ENCODE peak calls at places on chromosomes 1 and 21, in five cellular contexts. One of them, this sample, is unnamed.

GRCh38 chr1:180912211-180912800 is 391 bp upstream of the KIAA1614 start:
- DNase-seq in transverse colon: no peak
- DNase-seq in IMR-90: peak; percentile 34
- DNase-seq in A549: no peak
- DNase-seq in GM12878: no peak
- DNase-seq in this sample: no peak

GRCh38 chr1:12464627-12465056 is 153.4 kb downstream of the DHRS3 start:
- DNase-seq in A549: no peak
- DNase-seq in GM12878: no peak
- DNase-seq in IMR-90: peak; percentile 97
- DNase-seq in transverse colon: no peak
- DNase-seq in this sample: no peak

GRCh38 chr1:174682419-174683008 is 234.8 kb downstream of the GPR52 start:
- DNase-seq in IMR-90: peak; percentile 93
- DNase-seq in transverse colon: no peak
- DNase-seq in A549: no peak
- DNase-seq in GM12878: no peak
- DNase-seq in this sample: no peak

GRCh38 chr1:239976130-239976968 is 115.3 kb upstream of the FMN2 start:
- DNase-seq in GM12878: no peak
- DNase-seq in IMR-90: peak; percentile 59
- DNase-seq in A549: peak; percentile 68
- DNase-seq in transverse colon: peak; percentile 44
- DNase-seq in this sample: no peak

GRCh38 chr1:42777860-42778259 is 6.9 kb upstream of the TMEM269 start:
- DNase-seq in IMR-90: peak; percentile 46
- DNase-seq in A549: peak; percentile 43
- DNase-seq in transverse colon: no peak
- DNase-seq in GM12878: no peak
- DNase-seq in this sample: no peak

GRCh38 chr21:41761211-41762181 is 5.4 kb downstream of the RIPK4 start:
- DNase-seq in A549: peak; percentile 51
- DNase-seq in transverse colon: no peak
- DNase-seq in IMR-90: no peak
- DNase-seq in GM12878: no peak
- DNase-seq in this sample: no peak

GRCh38 chr1:174797398-174797797 is 202.3 kb upstream of the CACYBP start:
- DNase-seq in transverse colon: no peak
- DNase-seq in GM12878: no peak
- DNase-seq in A549: no peak
- DNase-seq in IMR-90: no peak
- DNase-seq in this sample: no peak

GRCh38 chr1:6471086-6471841 is 5.3 kb upstream of the TNFRSF25 start:
- DNase-seq in GM12878: no peak
- DNase-seq in transverse colon: peak; percentile 90
- DNase-seq in A549: no peak
- DNase-seq in IMR-90: no peak
- DNase-seq in this sample: no peak

GRCh38 chr1:23745515-23745914 is 2.2 kb downstream of the ELOA start:
- DNase-seq in IMR-90: peak; percentile 62
- DNase-seq in GM12878: no peak
- DNase-seq in transverse colon: no peak
- DNase-seq in A549: peak; percentile 63
- DNase-seq in this sample: no peak

GRCh38 chr1:85135456-85135798 is 65.4 kb downstream of the SYDE2 start:
- DNase-seq in A549: no peak
- DNase-seq in IMR-90: no peak
- DNase-seq in GM12878: no peak
- DNase-seq in transverse colon: no peak
- DNase-seq in this sample: no peak

GRCh38 chr1:221190249-221190648 is 311.0 kb downstream of the HLX start:
- DNase-seq in IMR-90: no peak
- DNase-seq in GM12878: no peak
- DNase-seq in transverse colon: no peak
- DNase-seq in A549: no peak
- DNase-seq in this sample: no peak

GRCh38 chr1:75430526-75430925 is 180.4 kb downstream of the SLC44A5 start:
- DNase-seq in transverse colon: no peak
- DNase-seq in IMR-90: no peak
- DNase-seq in A549: no peak
- DNase-seq in GM12878: no peak
- DNase-seq in this sample: no peak

GRCh38 chr21:27813750-27814149 is 846.9 kb upstream of the ADAMTS5 start:
- DNase-seq in transverse colon: peak; percentile 12
- DNase-seq in IMR-90: no peak
- DNase-seq in A549: no peak
- DNase-seq in GM12878: no peak
- DNase-seq in this sample: no peak

GRCh38 chr21:34890724-34891609 is 158.1 kb downstream of the RUNX1 start:
- DNase-seq in IMR-90: peak; percentile 48
- DNase-seq in GM12878: no peak
- DNase-seq in transverse colon: peak; percentile 30
- DNase-seq in A549: no peak
- DNase-seq in this sample: peak; percentile 87

GRCh38 chr21:29077651-29078090 is 4.2 kb upstream of the CCT8 start:
- DNase-seq in GM12878: peak; percentile 45
- DNase-seq in transverse colon: no peak
- DNase-seq in A549: peak; percentile 65
- DNase-seq in IMR-90: peak; percentile 48
- DNase-seq in this sample: no peak

GRCh38 chr1:35488346-35488745 is 68.9 kb downstream of the KIAA0319L start:
- DNase-seq in transverse colon: no peak
- DNase-seq in GM12878: no peak
- DNase-seq in IMR-90: peak; percentile 3
- DNase-seq in A549: no peak
- DNase-seq in this sample: no peak

GRCh38 chr1:40773748-40774265 is 9.8 kb upstream of the KCNQ4 start:
- DNase-seq in IMR-90: no peak
- DNase-seq in GM12878: no peak
- DNase-seq in A549: no peak
- DNase-seq in transverse colon: no peak
- DNase-seq in this sample: no peak

GRCh38 chr1:165228676-165229075 is 127.8 kb downstream of the LMX1A start:
- DNase-seq in A549: no peak
- DNase-seq in IMR-90: peak; percentile 0
- DNase-seq in GM12878: no peak
- DNase-seq in transverse colon: no peak
- DNase-seq in this sample: no peak

GRCh38 chr1:23123528-23123927 is 45.1 kb downstream of the LUZP1 start:
- DNase-seq in IMR-90: no peak
- DNase-seq in GM12878: no peak
- DNase-seq in transverse colon: no peak
- DNase-seq in A549: no peak
- DNase-seq in this sample: no peak

GRCh38 chr1:196372896-196373536 is 235.2 kb downstream of the KCNT2 start:
- DNase-seq in transverse colon: no peak
- DNase-seq in IMR-90: peak; percentile 47
- DNase-seq in GM12878: no peak
- DNase-seq in A549: peak; percentile 38
- DNase-seq in this sample: no peak

GRCh38 chr21:44817914-44818635 is at the start of gene SUMO3:
- DNase-seq in GM12878: no peak
- DNase-seq in A549: peak; percentile 74
- DNase-seq in transverse colon: peak; percentile 90
- DNase-seq in IMR-90: peak; percentile 76
- DNase-seq in this sample: no peak

GRCh38 chr1:87684786-87685185 is 356.1 kb downstream of the LMO4 start:
- DNase-seq in IMR-90: peak; percentile 72
- DNase-seq in A549: no peak
- DNase-seq in transverse colon: peak; percentile 12
- DNase-seq in GM12878: no peak
- DNase-seq in this sample: no peak

GRCh38 chr1:36803870-36804560 is 230.3 kb downstream of the GRIK3 start:
- DNase-seq in IMR-90: no peak
- DNase-seq in GM12878: no peak
- DNase-seq in A549: no peak
- DNase-seq in transverse colon: no peak
- DNase-seq in this sample: no peak

GRCh38 chr1:20712210-20712577 is 5.6 kb downstream of the KIF17 start:
- DNase-seq in GM12878: no peak
- DNase-seq in IMR-90: no peak
- DNase-seq in A549: no peak
- DNase-seq in transverse colon: no peak
- DNase-seq in this sample: no peak

GRCh38 chr1:4836574-4836973 is 182.2 kb downstream of the AJAP1 start:
- DNase-seq in IMR-90: no peak
- DNase-seq in A549: no peak
- DNase-seq in GM12878: no peak
- DNase-seq in transverse colon: no peak
- DNase-seq in this sample: no peak

GRCh38 chr1:83548311-83548710 is 450.6 kb downstream of the TTLL7 start:
- DNase-seq in GM12878: no peak
- DNase-seq in transverse colon: no peak
- DNase-seq in A549: no peak
- DNase-seq in IMR-90: no peak
- DNase-seq in this sample: no peak

GRCh38 chr1:116825735-116826438 is 71.7 kb downstream of the CD2 start:
- DNase-seq in IMR-90: no peak
- DNase-seq in GM12878: no peak
- DNase-seq in transverse colon: peak; percentile 88
- DNase-seq in A549: no peak
- DNase-seq in this sample: no peak

GRCh38 chr21:17458279-17458678 is 54.6 kb upstream of the CXADR start:
- DNase-seq in IMR-90: no peak
- DNase-seq in transverse colon: no peak
- DNase-seq in GM12878: no peak
- DNase-seq in A549: no peak
- DNase-seq in this sample: no peak

GRCh38 chr1:18794066-18794465 is 65.4 kb downstream of the TAS1R2 start:
- DNase-seq in GM12878: no peak
- DNase-seq in transverse colon: no peak
- DNase-seq in A549: no peak
- DNase-seq in IMR-90: no peak
- DNase-seq in this sample: no peak

GRCh38 chr21:41199588-41199987 is 31.6 kb downstream of the BACE2 start:
- DNase-seq in transverse colon: no peak
- DNase-seq in IMR-90: no peak
- DNase-seq in A549: no peak
- DNase-seq in GM12878: no peak
- DNase-seq in this sample: no peak

DNA sequence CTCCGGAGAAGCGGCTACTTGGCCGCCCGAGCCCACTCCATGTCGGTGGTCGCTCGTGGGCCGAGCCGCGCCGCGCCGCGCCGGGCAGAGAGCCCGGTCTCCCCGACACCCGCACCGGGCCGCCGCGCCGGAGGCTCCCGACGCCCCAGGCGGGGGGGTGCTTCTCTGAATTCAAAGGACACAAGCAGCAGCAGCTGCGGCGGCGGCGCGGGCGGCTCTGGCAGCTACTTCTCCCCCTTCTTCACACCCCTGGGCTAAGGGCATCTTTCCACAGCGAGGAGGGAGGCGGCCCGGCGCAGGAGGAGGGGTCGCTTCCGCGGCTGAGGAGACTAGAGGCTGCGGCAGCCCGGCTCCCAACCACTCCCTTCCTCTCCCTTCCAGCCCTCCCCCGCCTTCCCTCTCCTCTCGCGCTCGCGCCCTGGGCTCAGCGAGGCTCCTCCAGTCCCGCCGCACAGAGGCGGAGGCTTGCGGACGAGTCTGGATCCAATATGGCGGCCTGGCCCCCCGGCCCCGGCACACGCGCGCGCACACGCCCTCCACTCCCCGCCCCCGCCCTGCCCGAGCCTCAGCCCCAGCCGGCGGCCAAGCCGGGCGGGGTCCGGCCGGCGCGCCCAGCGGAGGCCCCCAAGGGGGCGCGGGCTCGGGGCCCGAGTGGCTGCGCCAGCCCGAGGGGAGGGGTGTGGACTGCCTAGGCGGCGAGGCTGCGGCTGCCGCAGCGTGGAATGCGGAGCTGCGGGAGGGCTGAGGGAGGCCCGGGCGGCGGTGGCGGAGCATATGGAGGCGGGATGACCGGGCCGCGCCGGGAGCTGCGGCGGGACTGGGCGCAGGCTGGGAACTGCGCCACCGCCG is at the start of gene CDC42BPA:
- DNase-seq in A549: peak; percentile 90
- DNase-seq in GM12878: no peak
- DNase-seq in IMR-90: peak; percentile 87
- DNase-seq in transverse colon: peak; percentile 82
- DNase-seq in this sample: no peak
- TF ChIP-seq POLR2A in A549: peak; percentile 48
- TF ChIP-seq POLR2A in GM12878: no peak
- TF ChIP-seq POLR2A in IMR-90: no peak
- TF ChIP-seq POLR2A in transverse colon: peak; percentile 81
- TF ChIP-seq POLR2A in this sample: no peak

GRCh38 chr1:93675931-93676330 is 5.7 kb downstream of the BCAR3 start:
- DNase-seq in A549: no peak
- DNase-seq in GM12878: no peak
- DNase-seq in IMR-90: no peak
- DNase-seq in transverse colon: no peak
- DNase-seq in this sample: no peak
- H3K4me1 ChIP-seq in A549: peaks cover 94% of the 10 kb centered on the region
- H3K4me1 ChIP-seq in GM12878: peaks cover 6% of the 10 kb centered on the region
- H3K4me1 ChIP-seq in IMR-90: peaks cover 44% of the 10 kb centered on the region
- H3K4me1 ChIP-seq in transverse colon: peaks cover 36% of the 10 kb centered on the region
- H3K4me1 ChIP-seq in this sample: peaks cover 80% of the 10 kb centered on the region

GRCh38 chr1:207868769-207869721 is 41.9 kb downstream of the CD34 start:
- DNase-seq in transverse colon: peak; percentile 81
- DNase-seq in GM12878: no peak
- DNase-seq in IMR-90: peak; percentile 62
- DNase-seq in A549: peak; percentile 69
- DNase-seq in this sample: no peak
- TF ChIP-seq POLR2A in transverse colon: no peak
- TF ChIP-seq POLR2A in GM12878: peak; percentile 64
- TF ChIP-seq POLR2A in IMR-90: no peak
- TF ChIP-seq POLR2A in A549: peak; percentile 15
- TF ChIP-seq POLR2A in this sample: peak; percentile 75

DNA sequence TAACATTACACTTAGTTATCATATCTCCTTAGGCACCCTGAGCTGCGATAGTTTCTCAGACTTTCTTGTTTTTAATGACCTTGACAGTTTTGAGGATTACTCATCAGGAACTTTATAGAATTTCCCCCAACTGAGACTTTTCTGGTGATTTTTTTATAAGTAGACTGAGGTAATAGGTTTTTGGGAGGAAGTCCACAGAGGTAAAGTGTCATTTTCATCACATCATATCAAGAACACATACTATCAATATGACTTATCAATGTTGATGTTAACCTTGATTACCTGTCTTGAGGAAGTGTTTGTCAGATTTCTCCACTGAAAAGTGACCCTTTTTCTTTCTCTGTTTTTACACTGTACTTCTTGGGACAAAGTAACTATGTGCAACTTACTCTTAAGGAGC is 73.0 kb upstream of the HSD17B7 start:
- DNase-seq in IMR-90: no peak
- DNase-seq in A549: no peak
- DNase-seq in GM12878: no peak
- DNase-seq in transverse colon: no peak
- DNase-seq in this sample: no peak
- H3K4me1 ChIP-seq in IMR-90: peaks cover 6% of the 10 kb centered on the region
- H3K4me1 ChIP-seq in A549: no peaks in the 10 kb centered on the region
- H3K4me1 ChIP-seq in GM12878: no peaks in the 10 kb centered on the region
- H3K4me1 ChIP-seq in transverse colon: no peaks in the 10 kb centered on the region
- H3K4me1 ChIP-seq in this sample: peaks cover 20% of the 10 kb centered on the region

DNA sequence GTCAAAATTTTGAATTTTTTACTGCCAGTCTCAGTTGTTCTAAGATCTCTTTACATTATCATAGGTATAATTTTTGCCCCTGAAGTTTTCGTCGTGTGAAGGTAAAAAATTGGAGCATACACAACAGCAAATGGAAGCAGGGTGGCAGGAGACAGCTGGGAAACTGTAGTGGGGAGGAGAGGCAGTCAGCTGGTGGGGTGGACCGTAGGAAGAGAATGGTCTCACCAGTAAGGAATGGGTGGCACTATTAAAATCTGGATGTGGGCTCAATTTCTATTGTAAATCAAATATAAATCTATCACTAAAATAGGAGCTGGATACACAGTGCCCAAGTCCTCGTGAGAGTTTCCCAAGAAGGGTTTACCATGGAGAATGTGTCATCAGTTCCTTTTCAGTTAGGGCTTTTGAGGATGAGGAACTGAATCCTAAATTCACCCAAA is 10.3 kb upstream of the IRF2BP2 start:
- DNase-seq in transverse colon: no peak
- DNase-seq in A549: no peak
- DNase-seq in GM12878: no peak
- DNase-seq in IMR-90: no peak
- DNase-seq in this sample: no peak
- TF ChIP-seq POLR2A in transverse colon: no peak
- TF ChIP-seq POLR2A in A549: no peak
- TF ChIP-seq POLR2A in GM12878: no peak
- TF ChIP-seq POLR2A in IMR-90: no peak
- TF ChIP-seq POLR2A in this sample: no peak

This sample was measured in vagina.